ENCODE peak calls at places on chromosome 16, in eight cellular contexts. N, D, R, W, G, L, B and Y are unnamed samples.

GRCh38 chr16:29825145-29826044 is 5.1 kb downstream of the MVP start:
- DNase-seq in N (no peak), D (no peak), R (no peak), W (no peak), G (no peak), L (peak; percentile 69), B (peak; percentile 74), Y (peak; percentile 80)

GRCh38 chr16:87490091-87490798 is 2.6 kb downstream of the ZCCHC14 start:
- DNase-seq in N (no peak), D (no peak), R (no peak), W (no peak), G (no peak), L (no peak), B (no peak), Y (no peak)

GRCh38 chr16:87706278-87707000 is 59.3 kb downstream of the KLHDC4 start:
- DNase-seq in N (no peak), D (no peak), R (no peak), W (no peak), G (no peak), L (no peak), B (no peak), Y (no peak)

GRCh38 chr16:77402118-77402517 is 32.7 kb downstream of the ADAMTS18 start:
- DNase-seq in N (no peak), D (no peak), R (no peak), W (no peak), G (no peak), L (no peak), B (no peak), Y (no peak)

GRCh38 chr16:75868636-75869389 is 142.5 kb upstream of the CPHXL start:
- DNase-seq in N (no peak), D (no peak), R (no peak), W (no peak), G (no peak), L (no peak), B (no peak), Y (no peak)

GRCh38 chr16:57474671-57475661 is 11.3 kb downstream of the DOK4 start:
- DNase-seq in N (no peak), D (no peak), R (no peak), W (no peak), G (no peak), L (no peak), B (peak; percentile 44), Y (no peak)

GRCh38 chr16:15466131-15466530 is 31.7 kb downstream of the BMERB1 start:
- DNase-seq in N (no peak), D (no peak), R (no peak), W (no peak), G (no peak), L (no peak), B (no peak), Y (no peak)

GRCh38 chr16:76114681-76115080 is 162.5 kb upstream of the CNTNAP4 start:
- DNase-seq in N (no peak), D (no peak), R (no peak), W (no peak), G (no peak), L (no peak), B (no peak), Y (no peak)

GRCh38 chr16:82814059-82814458 is 187.3 kb downstream of the CDH13 start:
- DNase-seq in N (no peak), D (no peak), R (no peak), W (no peak), G (no peak), L (no peak), B (no peak), Y (no peak)

GRCh38 chr16:53559552-53559951 is 56.5 kb upstream of the AKTIP start:
- DNase-seq in N (no peak), D (no peak), R (no peak), W (no peak), G (no peak), L (no peak), B (no peak), Y (no peak)

GRCh38 chr16:20441221-20441620 is 10.1 kb upstream of the ACSM2A start:
- DNase-seq in N (no peak), D (no peak), R (no peak), W (no peak), G (no peak), L (no peak), B (no peak), Y (no peak)

GRCh38 chr16:79632289-79632688 is 31.8 kb upstream of the MAF start:
- DNase-seq in N (no peak), D (no peak), R (peak; percentile 68), W (no peak), G (peak; percentile 67), L (peak; percentile 45), B (no peak), Y (no peak)

GRCh38 chr16:86925067-86925791 is 346.9 kb downstream of the FOXL1 start:
- DNase-seq in N (no peak), D (no peak), R (no peak), W (no peak), G (no peak), L (peak; percentile 43), B (peak; percentile 56), Y (no peak)

GRCh38 chr16:31202402-31203385 is at the start of gene PYCARD:
- DNase-seq in N (peak; percentile 77), D (peak; percentile 37), R (peak; percentile 49), W (peak; percentile 26), G (peak; percentile 49), L (no peak), B (peak; percentile 86), Y (peak; percentile 69)

GRCh38 chr16:59540621-59541020 is 806.5 kb upstream of the GOT2 start:
- DNase-seq in N (no peak), D (no peak), R (no peak), W (no peak), G (no peak), L (peak; percentile 30), B (no peak), Y (no peak)

GRCh38 chr16:25256821-25257503 is 683 bp downstream of the ZKSCAN2 start:
- DNase-seq in N (no peak), D (peak; percentile 34), R (peak; percentile 15), W (peak; percentile 13), G (peak; percentile 10), L (peak; percentile 8), B (peak; percentile 50), Y (peak; percentile 28)

GRCh38 chr16:14585287-14585686 is 44.8 kb downstream of the PARN start:
- DNase-seq in N (no peak), D (no peak), R (no peak), W (no peak), G (no peak), L (no peak), B (no peak), Y (no peak)

GRCh38 chr16:54286330-54287017 is at the start of gene IRX3:
- DNase-seq in N (peak; percentile 93), D (no peak), R (peak; percentile 90), W (peak; percentile 24), G (peak; percentile 91), L (peak; percentile 63), B (peak; percentile 47), Y (peak; percentile 67)

GRCh38 chr16:87358250-87358649 is 25.3 kb downstream of the FBXO31 start:
- DNase-seq in N (no peak), D (no peak), R (no peak), W (no peak), G (no peak), L (no peak), B (no peak), Y (no peak)

GRCh38 chr16:81486555-81487061 is 42.0 kb downstream of the CMIP start:
- DNase-seq in N (peak; percentile 87), D (no peak), R (peak; percentile 56), W (no peak), G (no peak), L (peak; percentile 79), B (no peak), Y (no peak)

GRCh38 chr16:57360321-57360935 is 1.8 kb downstream of the CCL22 start:
- DNase-seq in N (peak; percentile 52), D (no peak), R (no peak), W (no peak), G (no peak), L (no peak), B (no peak), Y (no peak)

GRCh38 chr16:88453621-88454314 is 688 bp downstream of the ZFPM1 start:
- DNase-seq in N (no peak), D (peak; percentile 24), R (no peak), W (no peak), G (peak; percentile 34), L (no peak), B (no peak), Y (no peak)

GRCh38 chr16:74778646-74779045 is 4.0 kb upstream of the FA2H start:
- DNase-seq in N (no peak), D (no peak), R (no peak), W (no peak), G (no peak), L (no peak), B (no peak), Y (no peak)

GRCh38 chr16:17921357-17921978 is 415.1 kb downstream of the NPIPA8 start:
- DNase-seq in N (no peak), D (peak; percentile 51), R (no peak), W (no peak), G (peak; percentile 21), L (no peak), B (peak; percentile 71), Y (peak; percentile 38)
- TF ChIP-seq CTCF in N (no peak), D (peak; percentile 86), R (no peak), W (peak; percentile 41), G (peak; percentile 15), L (peak; percentile 29), B (no peak), Y (peak; percentile 85)

GRCh38 chr16:2003231-2003826 is 6.3 kb downstream of the ZNF598 start:
- DNase-seq in N (no peak), D (no peak), R (no peak), W (no peak), G (no peak), L (no peak), B (no peak), Y (no peak)
- TF ChIP-seq CTCF in N (no peak), D (no peak), R (no peak), W (no peak), G (no peak), L (no peak), B (no peak), Y (no peak)

GRCh38 chr16:69105501-69106361 is at the start of gene HAS3:
- DNase-seq in N (no peak), D (peak; percentile 12), R (peak; percentile 29), W (peak; percentile 53), G (peak; percentile 87), L (peak; percentile 44), B (peak; percentile 69), Y (peak; percentile 82)
- TF ChIP-seq CTCF in N (no peak), D (no peak), R (no peak), W (peak; percentile 4), G (peak; percentile 64), L (peak; percentile 59), B (no peak), Y (peak; percentile 45)

GRCh38 chr16:11347831-11348230 is 2.6 kb downstream of the RMI2 start:
- DNase-seq in N (no peak), D (no peak), R (no peak), W (no peak), G (peak; percentile 51), L (no peak), B (no peak), Y (no peak)

GRCh38 chr16:11342021-11342855 is 3.0 kb upstream of the RMI2 start:
- DNase-seq in N (no peak), D (no peak), R (no peak), W (no peak), G (peak; percentile 88), L (no peak), B (no peak), Y (no peak)

GRCh38 chr16:11346700-11347319 is 1.6 kb downstream of the RMI2 start:
- DNase-seq in N (no peak), D (no peak), R (no peak), W (no peak), G (no peak), L (no peak), B (no peak), Y (no peak)

GRCh38 chr16:11348737-11349598 is 3.7 kb downstream of the RMI2 start:
- DNase-seq in N (no peak), D (no peak), R (no peak), W (no peak), G (no peak), L (no peak), B (no peak), Y (no peak)

GRCh38 chr16:11345040-11345862 is at the start of gene RMI2:
- DNase-seq in N (peak; percentile 97), D (peak; percentile 99), R (peak; percentile 96), W (peak; percentile 92), G (peak; percentile 97), L (peak; percentile 89), B (peak; percentile 98), Y (peak; percentile 99)
- TF ChIP-seq CTCF in N (no peak), D (no peak), R (no peak), W (no peak), G (no peak), L (no peak), B (no peak), Y (no peak)